ENCODE peak calls at places on chromosomes 1 and 21, in five cellular contexts. E is Caki2, L is RWPE2, Z is cardiac muscle cell, H is GM13976. B is an unnamed sample.

GRCh38 chr1:30982937-30983336 is 74.4 kb upstream of the SDC3 start:
- DNase-seq in Z (peak; percentile 34), L (no peak), H (peak; percentile 30), E (no peak), B (no peak)

GRCh38 chr1:39044762-39045161 is 18.6 kb downstream of the NDUFS5 start:
- DNase-seq in H (no peak), L (no peak), Z (no peak), E (no peak), B (no peak)

GRCh38 chr1:212470059-212470458 is 37.3 kb downstream of the NENF start:
- DNase-seq in Z (peak; percentile 99), L (no peak), E (peak; percentile 78), H (no peak), B (peak; percentile 59)

GRCh38 chr1:240030236-240030635 is 61.4 kb upstream of the FMN2 start:
- DNase-seq in E (peak; percentile 30), L (no peak), Z (peak; percentile 6), H (no peak), B (no peak)

GRCh38 chr1:155324717-155325595 is 4.3 kb downstream of the RUSC1 start:
- DNase-seq in H (peak; percentile 52), L (peak; percentile 74), E (peak; percentile 64), Z (peak; percentile 44), B (no peak)

GRCh38 chr1:224512600-224513151 is 78.1 kb upstream of the WDR26 start:
- DNase-seq in L (no peak), Z (no peak), E (no peak), H (no peak), B (no peak)

GRCh38 chr1:66624412-66625060 is 90.6 kb downstream of the SGIP1 start:
- DNase-seq in E (no peak), L (no peak), H (no peak), Z (peak; percentile 66), B (no peak)

GRCh38 chr1:15355968-15356621 is 53.6 kb upstream of the EFHD2 start:
- DNase-seq in L (no peak), H (no peak), E (peak; percentile 97), Z (no peak), B (peak; percentile 95)

GRCh38 chr1:17155257-17155895 is 36.1 kb upstream of the PADI2 start:
- DNase-seq in E (no peak), Z (peak; percentile 21), H (no peak), L (peak; percentile 0), B (no peak)

GRCh38 chr1:164645921-164646320 is 86.9 kb downstream of the PBX1 start:
- DNase-seq in H (no peak), E (no peak), L (no peak), Z (no peak), B (no peak)

GRCh38 chr21:37914211-37914900 is 1.9 kb downstream of the KCNJ6 start:
- DNase-seq in Z (peak; percentile 2), E (peak; percentile 16), H (peak; percentile 44), L (no peak), B (no peak)

GRCh38 chr1:43797926-43798325 is 90.6 kb downstream of the ST3GAL3 start:
- DNase-seq in H (no peak), L (no peak), Z (no peak), E (no peak), B (no peak)

GRCh38 chr1:79797487-79797886 is 791.0 kb upstream of the ADGRL4 start:
- DNase-seq in L (no peak), H (no peak), E (no peak), Z (no peak), B (no peak)

GRCh38 chr1:24202987-24203386 is 15.9 kb upstream of the IFNLR1 start:
- DNase-seq in E (no peak), L (no peak), H (no peak), Z (no peak), B (no peak)

GRCh38 chr1:38926091-38926490 is 15.5 kb downstream of the RHBDL2 start:
- DNase-seq in L (no peak), E (no peak), H (no peak), Z (no peak), B (no peak)

GRCh38 chr1:46097149-46097472 is 35.3 kb downstream of the PIK3R3 start:
- DNase-seq in L (no peak), H (no peak), E (no peak), Z (no peak), B (no peak)

GRCh38 chr1:153805042-153805745 is 30.0 kb downstream of the SLC27A3 start:
- DNase-seq in E (peak; percentile 64), L (no peak), Z (peak; percentile 75), H (peak; percentile 89), B (peak; percentile 75)

GRCh38 chr21:21971384-21971783 is 973.2 kb downstream of the NCAM2 start:
- DNase-seq in H (no peak), E (no peak), L (no peak), Z (no peak), B (no peak)

GRCh38 chr1:167997037-167997575 is 60.2 kb upstream of the MPC2 start:
- DNase-seq in E (no peak), H (no peak), Z (no peak), L (no peak), B (no peak)

GRCh38 chr1:210726621-210727020 is 397.9 kb downstream of the HHAT start:
- DNase-seq in Z (no peak), L (no peak), E (peak; percentile 23), H (no peak), B (no peak)

GRCh38 chr1:5980314-5981008 is 11.8 kb downstream of the NPHP4 start:
- DNase-seq in H (no peak), E (peak; percentile 39), Z (peak; percentile 88), L (peak; percentile 45), B (peak; percentile 42)

GRCh38 chr1:33092438-33092837 is 11.5 kb downstream of the AZIN2 start:
- DNase-seq in L (no peak), Z (no peak), H (no peak), E (no peak), B (no peak)